ENCODE peak calls at places on chromosomes 7 and 10, in four cellular contexts. A, B, K and Q are unnamed samples.

GRCh38 chr7:6272481-6273323 is at the start of gene CYTH3:
- DNase-seq in A (peak), B (peak), K (no peak), Q (peak)

GRCh38 chr7:154791611-154792010 is 211.3 kb downstream of the PAXIP1 start:
- DNase-seq in A (no peak), B (no peak), K (no peak), Q (no peak)

GRCh38 chr7:6705959-6706665 is 635 bp downstream of the ZNF12 start:
- DNase-seq in A (peak), B (peak), K (peak), Q (peak)

GRCh38 chr10:86658751-86659150 is 4.4 kb downstream of the OPN4 start:
- DNase-seq in A (no peak), B (no peak), K (no peak), Q (no peak)

GRCh38 chr7:63789378-63790176 is 209.1 kb upstream of the ZNF722 start:
- DNase-seq in A (no peak), B (no peak), K (no peak), Q (peak)

GRCh38 chr10:74328388-74328787 is 177.4 kb downstream of the ADK start:
- DNase-seq in A (no peak), B (no peak), K (peak), Q (no peak)

GRCh38 chr7:83271212-83272099 is 108.8 kb upstream of the PCLO start:
- DNase-seq in A (no peak), B (peak), K (peak), Q (no peak)

GRCh38 chr10:70602665-70603438 is at the start of gene PRF1:
- DNase-seq in A (no peak), B (no peak), K (no peak), Q (no peak)

GRCh38 chr10:45354261-45354660 is 19.8 kb upstream of the ALOX5 start:
- DNase-seq in A (no peak), B (no peak), K (no peak), Q (peak)

GRCh38 chr7:134741901-134742635 is 37.4 kb upstream of the CALD1 start:
- DNase-seq in A (no peak), B (peak), K (peak), Q (no peak)

GRCh38 chr10:10514790-10515189 is 502.9 kb upstream of the CELF2 start:
- DNase-seq in A (no peak), B (no peak), K (no peak), Q (no peak)

GRCh38 chr10:130226012-130226411 is 89.8 kb downstream of the GLRX3 start:
- DNase-seq in A (peak), B (no peak), K (no peak), Q (peak)

GRCh38 chr10:74194545-74194944 is 43.5 kb downstream of the ADK start:
- DNase-seq in A (no peak), B (no peak), K (peak), Q (no peak)

GRCh38 chr10:29007748-29008610 is 280.9 kb upstream of the LYZL1 start:
- DNase-seq in A (no peak), B (no peak), K (peak), Q (no peak)

GRCh38 chr10:119803264-119803663 is 69.4 kb downstream of the MCMBP start:
- DNase-seq in A (no peak), B (peak), K (peak), Q (no peak)

GRCh38 chr7:128810997-128811396 is 19.2 kb upstream of the FLNC start:
- DNase-seq in A (no peak), B (no peak), K (no peak), Q (no peak)

GRCh38 chr7:95527776-95528250 is 42.1 kb downstream of the ASB4 start:
- DNase-seq in A (no peak), B (no peak), K (no peak), Q (no peak)

GRCh38 chr10:93512565-93512964 is 16.2 kb downstream of the CEP55 start:
- DNase-seq in A (no peak), B (peak), K (peak), Q (no peak)

GRCh38 chr10:123512881-123513822 is 153.0 kb upstream of the GPR26 start:
- DNase-seq in A (no peak), B (no peak), K (no peak), Q (no peak)

GRCh38 chr10:21524526-21525366 is 736 bp downstream of the SKIDA1 start:
- DNase-seq in A (no peak), B (no peak), K (peak), Q (no peak)

GRCh38 chr10:133026171-133026570 is 61.6 kb upstream of the ADGRA1 start:
- DNase-seq in A (no peak), B (no peak), K (no peak), Q (no peak)

GRCh38 chr7:125670926-125671572 is 741.4 kb upstream of the POT1 start:
- DNase-seq in A (no peak), B (peak), K (peak), Q (no peak)

GRCh38 chr10:13767721-13768178 is 181.0 kb downstream of the PRPF18 start:
- DNase-seq in A (no peak), B (no peak), K (no peak), Q (no peak)

GRCh38 chr7:1240296-1240820 is 7.7 kb downstream of the UNCX start:
- DNase-seq in A (no peak), B (no peak), K (no peak), Q (no peak)

GRCh38 chr7:138167869-138168296 is 91.6 kb downstream of the AKR1D1 start:
- DNase-seq in A (no peak), B (no peak), K (no peak), Q (no peak)

GRCh38 chr10:85598646-85599045 is 767.9 kb downstream of the GRID1 start:
- DNase-seq in A (peak), B (no peak), K (no peak), Q (no peak)

GRCh38 chr10:5033061-5033770 is 29.6 kb upstream of the AKR1C2 start:
- DNase-seq in A (no peak), B (peak), K (peak), Q (no peak)

GRCh38 chr10:125010362-125010761 is 68.4 kb downstream of the ZRANB1 start:
- DNase-seq in A (no peak), B (no peak), K (no peak), Q (peak)

GRCh38 chr10:32346134-32346550 is 816 bp downstream of the EPC1 start:
- DNase-seq in A (peak), B (peak), K (peak), Q (peak)

GRCh38 chr7:100443096-100443840 is 7.0 kb upstream of the PPP1R35 start:
- DNase-seq in A (no peak), B (no peak), K (no peak), Q (peak)

GRCh38 chr10:31707578-31708411 is 220.8 kb downstream of the ARHGAP12 start:
- DNase-seq in A (peak), B (peak), K (peak), Q (peak)

GRCh38 chr10:99534939-99535763 is 2.4 kb downstream of the NKX2-3 start:
- DNase-seq in A (no peak), B (no peak), K (no peak), Q (peak)

GRCh38 chr7:37277513-37277912 is 171.2 kb downstream of the ELMO1 start:
- DNase-seq in A (no peak), B (no peak), K (no peak), Q (no peak)

GRCh38 chr7:107080099-107080505 is 35.6 kb downstream of the PRKAR2B start:
- DNase-seq in A (no peak), B (no peak), K (peak), Q (no peak)

GRCh38 chr7:155807013-155807804 is 5.1 kb downstream of the SHH start:
- DNase-seq in A (no peak), B (no peak), K (no peak), Q (peak)

GRCh38 chr10:129712000-129712399 is 245.0 kb downstream of the MGMT start:
- DNase-seq in A (no peak), B (no peak), K (no peak), Q (peak)

GRCh38 chr7:711967-712600 is 14.4 kb upstream of the DNAAF5 start:
- DNase-seq in A (peak), B (peak), K (no peak), Q (peak)

GRCh38 chr7:154795014-154795413 is 207.9 kb downstream of the PAXIP1 start:
- DNase-seq in A (no peak), B (no peak), K (no peak), Q (no peak)

GRCh38 chr7:123170333-123171016 is 29.3 kb downstream of the SLC13A1 start:
- DNase-seq in A (no peak), B (no peak), K (no peak), Q (peak)